ENCODE peak calls at places on chromosomes 4 and X, in five cellular contexts. S is K562, P is H1, C is GM12878, O is HepG2. K is an unnamed sample.

GRCh38 chrX:132940727-132941162 is 17.7 kb downstream of the HS6ST2 start:
- DNase-seq in P (no peak), O (peak; percentile 31), S (no peak), C (no peak), K (peak; percentile 4)

GRCh38 chr4:14596904-14597303 is 405.4 kb upstream of the CPEB2 start:
- DNase-seq in O (no peak), S (no peak), P (peak; percentile 1), C (no peak), K (no peak)

GRCh38 chrX:107561468-107562215 is 66.7 kb upstream of the PRPS1 start:
- DNase-seq in C (no peak), S (no peak), P (no peak), O (no peak), K (no peak)

GRCh38 chr4:87843936-87844335 is 11.2 kb downstream of the MEPE start:
- DNase-seq in S (no peak), O (no peak), C (no peak), P (no peak), K (no peak)

GRCh38 chrX:136497556-136498048 is at the start of gene HTATSF1:
- DNase-seq in S (peak; percentile 10), P (no peak), O (no peak), C (no peak), K (no peak)

GRCh38 chr4:186296481-186296880 is 30.5 kb downstream of the F11 start:
- DNase-seq in S (no peak), P (no peak), C (no peak), O (no peak), K (no peak)

GRCh38 chrX:10169180-10169579 is 12.4 kb downstream of the CLCN4 start:
- DNase-seq in S (no peak), O (peak; percentile 78), C (no peak), P (no peak), K (no peak)

GRCh38 chrX:47743504-47743903 is 84.5 kb upstream of the UXT start:
- DNase-seq in C (no peak), P (no peak), S (no peak), O (no peak), K (no peak)

GRCh38 chr4:84085986-84086385 is 413.1 kb downstream of the NKX6-1 start:
- DNase-seq in P (no peak), O (no peak), S (no peak), C (no peak), K (no peak)

GRCh38 chr4:121791481-121791880 is 9.6 kb upstream of the EXOSC9 start:
- DNase-seq in P (no peak), C (no peak), O (no peak), S (no peak), K (no peak)

GRCh38 chrX:41759817-41760216 is 35.8 kb downstream of the GPR82 start:
- DNase-seq in P (no peak), S (peak; percentile 6), C (no peak), O (peak; percentile 4), K (peak; percentile 15)

GRCh38 chrX:118928126-118928525 is 46.3 kb upstream of the LONRF3 start:
- DNase-seq in P (no peak), O (no peak), S (no peak), C (no peak), K (no peak)

GRCh38 chr4:106816501-106816900 is 219.6 kb downstream of the DKK2 start:
- DNase-seq in S (no peak), P (no peak), O (no peak), C (no peak), K (no peak)

GRCh38 chr4:135177323-135177722 is 975.7 kb upstream of the PABPC4L start:
- DNase-seq in S (no peak), P (no peak), O (no peak), C (no peak), K (no peak)

GRCh38 chr4:183469936-183470335 is 25.5 kb downstream of the CDKN2AIP start:
- DNase-seq in S (no peak), O (no peak), C (no peak), P (no peak), K (peak; percentile 16)

GRCh38 chr4:2059034-2059725 is at the start of gene NAT8L:
- DNase-seq in O (no peak), P (no peak), C (no peak), S (peak; percentile 83), K (peak; percentile 21)

GRCh38 chrX:118536687-118537461 is 41.3 kb downstream of the DOCK11 start:
- DNase-seq in S (peak; percentile 24), O (no peak), C (peak; percentile 33), P (no peak), K (no peak)

GRCh38 chrX:29666361-29666760 is 549.0 kb upstream of the MAGEB2 start:
- DNase-seq in C (no peak), S (no peak), P (no peak), O (no peak), K (no peak)

GRCh38 chr4:61004651-61005170 is 195.4 kb upstream of the ADGRL3 start:
- DNase-seq in P (no peak), S (no peak), C (no peak), O (no peak), K (no peak)

GRCh38 chr4:181962321-181962720 is 280.9 kb upstream of the TENM3 start:
- DNase-seq in P (no peak), S (no peak), O (no peak), C (no peak), K (no peak)

GRCh38 chr4:154345359-154345758 is 146.2 kb downstream of the DCHS2 start:
- DNase-seq in C (no peak), O (no peak), P (no peak), S (no peak), K (no peak)

GRCh38 chr4:154349829-154350228 is 141.8 kb downstream of the DCHS2 start:
- DNase-seq in O (peak; percentile 12), S (no peak), P (no peak), C (no peak), K (peak; percentile 13)

GRCh38 chr4:154344686-154345085 is 146.9 kb downstream of the DCHS2 start:
- DNase-seq in P (no peak), O (peak; percentile 1), S (no peak), C (no peak), K (peak; percentile 19)

GRCh38 chr4:154348657-154349056 is 142.9 kb downstream of the DCHS2 start:
- DNase-seq in S (no peak), P (no peak), C (no peak), O (peak; percentile 1), K (no peak)
- TF ChIP-seq CTCF in S (peak; percentile 41), P (peak; percentile 45), C (peak; percentile 16), O (peak; percentile 16), K (no peak)

DNA sequence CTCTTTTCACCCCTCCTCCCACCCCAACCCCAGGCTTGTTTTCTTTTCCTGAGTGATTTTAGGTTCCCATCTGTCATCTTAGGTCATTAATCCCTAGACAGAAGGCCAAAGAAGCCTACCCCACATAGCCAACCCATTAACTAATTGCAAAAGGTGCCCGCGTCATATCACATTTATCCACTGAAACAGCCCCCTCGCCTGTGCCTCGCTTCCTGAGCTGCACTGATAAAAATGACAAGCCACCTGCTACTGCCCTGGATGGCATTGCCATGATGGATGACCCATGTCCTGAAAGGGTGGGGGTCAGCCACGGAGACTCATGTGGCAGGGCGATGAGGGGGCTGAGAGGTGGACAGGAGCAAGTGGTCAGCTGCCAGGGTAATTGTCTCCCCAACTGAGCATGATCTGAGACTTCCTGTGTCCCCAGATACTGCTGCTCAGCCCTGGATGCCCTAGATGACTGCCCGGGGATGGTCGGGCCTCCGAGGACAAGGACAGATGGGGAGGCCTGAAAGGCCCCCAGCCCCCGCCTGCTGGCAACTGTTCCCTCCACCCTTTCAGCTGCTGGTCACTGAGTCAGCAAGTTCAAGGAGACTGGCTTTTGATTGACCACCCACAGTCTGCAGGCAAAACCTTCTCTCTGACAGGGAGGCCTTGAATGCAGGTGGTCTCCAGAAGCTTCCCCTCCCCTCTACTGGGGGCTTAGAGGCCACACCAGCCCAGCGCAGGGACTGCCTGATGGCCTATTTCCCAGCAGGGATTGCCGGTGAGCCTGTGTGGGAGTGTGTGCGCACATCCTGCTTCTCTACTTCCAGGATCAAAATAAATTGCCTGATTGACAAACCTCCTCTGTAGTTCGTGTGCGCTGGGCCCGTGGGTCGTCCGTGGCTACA is 496.3 kb downstream of the BCOR start:
- DNase-seq in S (no peak), C (no peak), O (no peak), P (no peak), K (no peak)
- TF ChIP-seq SRF in S (no peak), C (no peak), O (no peak), P (no peak), K (no peak)

DNA sequence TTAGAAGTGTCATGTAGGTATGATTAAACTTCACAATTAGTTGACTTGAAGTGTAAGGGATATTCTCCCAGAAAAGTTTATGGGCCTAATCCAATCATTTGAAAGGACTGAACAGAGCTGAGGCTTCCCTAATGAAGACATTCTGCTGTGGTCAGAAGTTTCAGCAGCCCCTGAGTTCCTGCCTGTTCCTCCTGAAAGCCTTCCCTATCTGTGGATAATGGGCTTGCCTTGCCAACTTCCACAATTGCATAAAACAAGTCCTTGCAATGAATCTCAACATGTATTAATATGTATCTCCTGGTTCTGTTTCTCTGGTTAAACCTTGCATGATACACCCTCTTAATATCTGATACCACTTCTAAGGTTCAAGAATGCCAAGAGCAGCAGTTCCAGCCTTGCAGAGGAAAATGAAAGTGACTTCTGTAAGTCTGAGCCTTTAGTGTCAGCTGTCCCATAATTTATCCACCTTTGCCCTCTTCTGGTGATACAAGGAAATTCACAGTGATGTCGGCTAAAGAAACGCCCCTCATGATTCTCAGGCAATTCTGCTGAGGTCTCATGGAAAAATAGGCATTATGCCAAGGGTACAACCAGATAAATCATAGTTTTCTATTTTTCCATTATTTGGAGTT is 172.4 kb upstream of the CXCL13 start:
- DNase-seq in C (peak; percentile 7), O (peak; percentile 53), S (peak; percentile 11), P (no peak), K (peak; percentile 42)
- TF ChIP-seq CTCF in C (peak; percentile 49), O (peak; percentile 60), S (peak; percentile 48), P (peak; percentile 87), K (peak; percentile 59)

DNA sequence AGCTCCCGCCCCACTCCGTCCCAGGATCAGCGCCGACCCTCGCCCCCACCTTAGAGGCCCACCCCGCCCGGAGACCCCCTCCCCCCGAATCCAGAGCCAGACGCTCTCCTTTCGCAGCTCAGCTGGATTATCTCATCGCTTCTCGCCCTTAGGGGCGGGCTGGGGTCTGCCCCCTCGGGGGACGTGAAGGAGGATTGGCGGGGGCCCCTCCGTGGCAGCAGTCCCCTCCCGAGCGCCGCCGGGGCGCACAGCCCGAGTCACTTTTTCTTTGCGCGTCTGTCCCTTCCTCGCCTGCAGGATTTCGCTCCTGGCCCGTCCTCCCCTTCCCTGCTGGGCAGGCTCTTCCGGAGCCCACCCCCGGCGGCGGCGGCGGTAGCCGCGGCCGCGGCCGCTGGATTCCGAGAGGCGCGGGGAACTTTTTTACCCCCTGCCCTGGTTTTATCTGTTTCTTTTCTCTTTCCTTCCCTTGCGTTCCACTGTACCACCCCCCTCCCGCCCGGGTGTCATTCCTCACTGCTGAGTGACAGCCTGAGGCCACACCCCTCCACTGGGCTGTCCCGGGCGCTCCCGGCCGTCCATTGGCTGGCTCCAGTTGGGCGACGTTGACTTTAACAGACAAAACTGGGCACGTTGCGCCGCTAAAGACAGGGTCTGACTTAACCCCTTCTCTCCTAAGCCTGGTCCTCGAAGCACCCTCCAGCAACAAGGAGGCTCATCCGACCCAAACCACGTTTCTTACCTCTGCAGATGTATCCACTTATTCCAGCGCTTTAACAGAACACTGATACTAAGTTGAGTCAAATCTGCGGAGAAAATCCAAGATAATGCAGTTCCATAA is 467 bp upstream of the NKX3-2 start:
- DNase-seq in C (no peak), S (peak; percentile 93), P (peak; percentile 91), O (peak; percentile 66), K (peak; percentile 81)
- TF ChIP-seq SRF in C (no peak), S (no peak), P (no peak), O (no peak), K (no peak)

DNA sequence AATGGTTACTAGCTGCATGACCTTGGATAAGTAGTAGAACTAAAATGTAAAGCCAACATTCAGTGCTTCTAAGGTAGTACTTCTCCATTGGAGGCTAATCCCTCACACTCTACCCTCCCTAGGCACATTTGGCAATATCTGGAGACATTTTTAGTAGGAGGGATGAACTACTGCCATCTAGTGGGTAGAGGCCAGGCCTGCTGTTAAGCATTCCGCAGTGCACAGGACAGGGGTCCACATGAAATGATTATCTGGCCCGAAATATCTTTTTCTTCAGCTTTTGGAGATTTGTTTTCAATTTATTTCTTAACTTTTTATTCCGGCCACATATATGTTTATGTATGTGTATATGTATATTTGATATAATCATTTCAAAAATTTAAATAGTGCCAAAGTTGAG is 36.0 kb upstream of the SPANXC start:
- DNase-seq in O (peak; percentile 0), P (no peak), C (no peak), S (peak; percentile 6), K (no peak)
- TF ChIP-seq CTCF in O (peak; percentile 56), P (peak; percentile 50), C (peak; percentile 48), S (no peak), K (no peak)